ENCODE peak calls at places on chromosomes 1 and 21, in eight cellular contexts. One of them, this sample, is unnamed.

GRCh38 chr1:87115317-87115885 is 201.0 kb downstream of the HS2ST1 start:
- DNase-seq in IMR-90: peak; percentile 85
- DNase-seq in spleen: no peak
- DNase-seq in K562: no peak
- DNase-seq in H54: peak; percentile 67
- DNase-seq in uterus: no peak
- DNase-seq in HepG2: no peak
- DNase-seq in GM12891: no peak
- DNase-seq in this sample: peak; percentile 64

GRCh38 chr21:35190201-35190701 is 141.1 kb upstream of the RUNX1 start:
- DNase-seq in spleen: no peak
- DNase-seq in IMR-90: peak; percentile 21
- DNase-seq in uterus: no peak
- DNase-seq in GM12891: no peak
- DNase-seq in HepG2: no peak
- DNase-seq in K562: no peak
- DNase-seq in H54: no peak
- DNase-seq in this sample: no peak

GRCh38 chr1:224375059-224375458 is 18.4 kb downstream of the CNIH4 start:
- DNase-seq in GM12891: no peak
- DNase-seq in spleen: no peak
- DNase-seq in HepG2: no peak
- DNase-seq in K562: no peak
- DNase-seq in H54: no peak
- DNase-seq in IMR-90: no peak
- DNase-seq in uterus: no peak
- DNase-seq in this sample: no peak

GRCh38 chr1:54312874-54313316 is 93.3 kb downstream of the SSBP3 start:
- DNase-seq in HepG2: peak; percentile 33
- DNase-seq in K562: no peak
- DNase-seq in spleen: no peak
- DNase-seq in IMR-90: peak; percentile 77
- DNase-seq in GM12891: no peak
- DNase-seq in H54: peak; percentile 29
- DNase-seq in uterus: peak; percentile 77
- DNase-seq in this sample: no peak

GRCh38 chr1:187876775-187877174 is 1048.0 kb downstream of the PLA2G4A start:
- DNase-seq in spleen: no peak
- DNase-seq in H54: no peak
- DNase-seq in HepG2: no peak
- DNase-seq in K562: no peak
- DNase-seq in GM12891: no peak
- DNase-seq in uterus: no peak
- DNase-seq in IMR-90: no peak
- DNase-seq in this sample: no peak

GRCh38 chr1:245500546-245500945 is 345.8 kb downstream of the KIF26B start:
- DNase-seq in K562: no peak
- DNase-seq in HepG2: no peak
- DNase-seq in H54: no peak
- DNase-seq in spleen: no peak
- DNase-seq in IMR-90: peak; percentile 66
- DNase-seq in GM12891: no peak
- DNase-seq in uterus: no peak
- DNase-seq in this sample: no peak

GRCh38 chr1:91245437-91245836 is 159.2 kb downstream of the HFM1 start:
- DNase-seq in spleen: no peak
- DNase-seq in IMR-90: no peak
- DNase-seq in uterus: no peak
- DNase-seq in HepG2: no peak
- DNase-seq in H54: no peak
- DNase-seq in GM12891: no peak
- DNase-seq in K562: no peak
- DNase-seq in this sample: no peak

GRCh38 chr1:65467536-65467935 is 47.1 kb downstream of the LEPR start:
- DNase-seq in spleen: no peak
- DNase-seq in GM12891: no peak
- DNase-seq in uterus: no peak
- DNase-seq in IMR-90: peak; percentile 58
- DNase-seq in HepG2: peak; percentile 95
- DNase-seq in H54: no peak
- DNase-seq in K562: peak; percentile 59
- DNase-seq in this sample: peak; percentile 91

GRCh38 chr1:15116966-15117365 is 36.6 kb upstream of the TMEM51 start:
- DNase-seq in IMR-90: no peak
- DNase-seq in spleen: no peak
- DNase-seq in GM12891: no peak
- DNase-seq in HepG2: no peak
- DNase-seq in H54: no peak
- DNase-seq in K562: no peak
- DNase-seq in uterus: no peak
- DNase-seq in this sample: no peak

GRCh38 chr1:15114884-15115283 is 38.7 kb upstream of the TMEM51 start:
- DNase-seq in H54: no peak
- DNase-seq in HepG2: no peak
- DNase-seq in IMR-90: no peak
- DNase-seq in uterus: no peak
- DNase-seq in GM12891: no peak
- DNase-seq in spleen: no peak
- DNase-seq in K562: no peak
- DNase-seq in this sample: no peak

GRCh38 chr1:15117671-15118325 is 35.7 kb upstream of the TMEM51 start:
- DNase-seq in HepG2: no peak
- DNase-seq in uterus: no peak
- DNase-seq in spleen: no peak
- DNase-seq in IMR-90: no peak
- DNase-seq in H54: no peak
- DNase-seq in K562: no peak
- DNase-seq in GM12891: no peak
- DNase-seq in this sample: no peak

GRCh38 chr1:15118579-15118978 is 35.0 kb upstream of the TMEM51 start:
- DNase-seq in HepG2: no peak
- DNase-seq in uterus: no peak
- DNase-seq in spleen: no peak
- DNase-seq in H54: no peak
- DNase-seq in IMR-90: no peak
- DNase-seq in GM12891: no peak
- DNase-seq in K562: no peak
- DNase-seq in this sample: no peak

DNA sequence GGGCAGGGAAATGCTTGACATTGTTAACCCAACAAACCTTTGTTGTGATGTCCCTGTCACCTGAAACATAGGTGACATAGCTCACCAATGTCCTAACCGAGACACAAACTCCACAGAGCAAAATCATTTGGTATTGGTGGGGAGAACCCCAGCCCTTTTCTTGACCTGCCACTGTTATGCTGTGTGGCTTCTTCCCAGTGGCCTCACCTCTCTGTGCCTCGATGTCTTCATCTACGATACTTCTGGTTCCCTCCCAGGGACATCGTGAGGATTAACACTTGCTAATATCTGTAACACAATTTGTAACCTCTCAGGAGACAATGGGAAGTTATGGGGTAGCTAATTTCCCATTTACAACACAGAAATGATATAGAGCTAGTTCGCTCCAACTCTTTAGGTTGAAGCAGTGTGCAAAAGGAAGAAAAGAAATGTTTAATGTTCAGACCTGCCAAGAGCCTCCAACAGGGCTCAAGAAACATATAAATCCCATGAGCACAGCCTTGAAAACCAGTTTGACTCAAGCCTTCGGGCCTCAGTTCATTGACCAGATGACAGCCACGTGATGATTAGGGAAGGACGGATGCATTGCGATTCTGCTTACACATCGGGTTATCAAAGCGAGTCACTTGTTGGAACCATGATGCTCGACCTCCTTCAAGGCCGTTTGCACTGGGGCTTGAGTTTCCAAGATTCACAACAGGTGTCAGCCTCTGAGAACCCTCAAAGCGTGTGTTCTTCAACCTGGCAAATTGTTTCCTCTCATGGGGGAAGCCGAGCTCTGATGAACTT is 37.8 kb upstream of the TMEM51 start:
- DNase-seq in GM12891: no peak
- DNase-seq in IMR-90: no peak
- DNase-seq in HepG2: no peak
- DNase-seq in H54: no peak
- DNase-seq in uterus: no peak
- DNase-seq in K562: no peak
- DNase-seq in spleen: no peak
- DNase-seq in this sample: no peak
- TF ChIP-seq POLR2A in GM12891: no peak
- TF ChIP-seq POLR2A in IMR-90: no peak
- TF ChIP-seq POLR2A in HepG2: no peak
- TF ChIP-seq POLR2A in H54: no peak
- TF ChIP-seq POLR2A in uterus: no peak
- TF ChIP-seq POLR2A in K562: no peak
- TF ChIP-seq POLR2A in spleen: no peak
- TF ChIP-seq POLR2A in this sample: no peak

GRCh38 chr1:46039571-46040052 is 92.8 kb downstream of the PIK3R3 start:
- DNase-seq in uterus: no peak
- DNase-seq in IMR-90: peak; percentile 48
- DNase-seq in H54: no peak
- DNase-seq in GM12891: no peak
- DNase-seq in spleen: no peak
- DNase-seq in HepG2: no peak
- DNase-seq in K562: no peak
- DNase-seq in this sample: no peak

GRCh38 chr1:46034601-46035516 is 97.6 kb downstream of the PIK3R3 start:
- DNase-seq in HepG2: no peak
- DNase-seq in IMR-90: no peak
- DNase-seq in K562: no peak
- DNase-seq in uterus: no peak
- DNase-seq in spleen: no peak
- DNase-seq in H54: no peak
- DNase-seq in GM12891: no peak
- DNase-seq in this sample: no peak

GRCh38 chr1:46036894-46037596 is 95.4 kb downstream of the PIK3R3 start:
- DNase-seq in H54: peak; percentile 70
- DNase-seq in HepG2: peak; percentile 55
- DNase-seq in GM12891: peak; percentile 71
- DNase-seq in spleen: peak; percentile 95
- DNase-seq in uterus: peak; percentile 83
- DNase-seq in IMR-90: peak; percentile 77
- DNase-seq in K562: peak; percentile 87
- DNase-seq in this sample: peak; percentile 80

GRCh38 chr1:46041551-46041950 is 90.9 kb downstream of the PIK3R3 start:
- DNase-seq in GM12891: no peak
- DNase-seq in HepG2: no peak
- DNase-seq in IMR-90: no peak
- DNase-seq in K562: no peak
- DNase-seq in H54: no peak
- DNase-seq in uterus: no peak
- DNase-seq in spleen: no peak
- DNase-seq in this sample: no peak

DNA sequence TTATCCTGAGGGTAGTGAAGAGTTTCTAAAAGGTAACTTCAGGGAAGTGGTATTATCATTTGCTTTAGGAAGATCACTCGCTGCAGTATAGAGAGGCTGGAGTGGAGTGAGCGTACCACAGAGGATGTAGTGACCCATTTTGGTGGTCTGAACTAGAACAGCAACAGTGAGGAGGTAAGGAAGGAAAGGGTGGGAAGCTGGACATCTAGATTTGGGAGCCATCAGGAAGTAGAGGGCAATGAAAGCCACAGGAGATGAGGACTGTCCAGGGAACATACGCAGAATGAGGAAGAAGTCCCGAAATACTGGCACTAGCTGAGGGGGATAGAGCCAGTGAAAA is 94.9 kb downstream of the PIK3R3 start:
- DNase-seq in K562: no peak
- DNase-seq in spleen: no peak
- DNase-seq in IMR-90: no peak
- DNase-seq in H54: no peak
- DNase-seq in HepG2: no peak
- DNase-seq in GM12891: no peak
- DNase-seq in uterus: no peak
- DNase-seq in this sample: no peak
- TF ChIP-seq POLR2A in K562: peak; percentile 71
- TF ChIP-seq POLR2A in spleen: no peak
- TF ChIP-seq POLR2A in IMR-90: no peak
- TF ChIP-seq POLR2A in H54: no peak
- TF ChIP-seq POLR2A in HepG2: no peak
- TF ChIP-seq POLR2A in GM12891: peak; percentile 66
- TF ChIP-seq POLR2A in uterus: no peak
- TF ChIP-seq POLR2A in this sample: no peak

DNA sequence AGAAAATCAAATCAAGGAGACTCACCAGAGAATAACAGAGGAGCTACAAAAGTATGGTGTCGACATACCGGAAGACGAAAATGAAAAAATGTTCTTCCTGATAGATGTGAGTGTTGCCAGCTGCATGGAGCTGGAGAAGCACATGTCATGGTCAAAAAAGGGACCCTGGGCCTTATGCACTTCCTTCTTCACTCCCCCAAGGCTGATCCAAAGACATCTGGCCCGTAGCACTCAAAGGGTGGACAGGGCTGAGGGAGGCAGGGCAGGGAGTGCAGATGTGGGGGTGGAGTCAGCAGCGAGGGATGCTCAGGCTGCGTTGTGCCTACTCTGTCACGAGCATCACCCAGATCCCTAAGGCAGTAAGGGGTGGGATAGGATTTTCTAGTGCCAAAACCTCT is 19.4 kb downstream of the MX1 start:
- DNase-seq in GM12891: no peak
- DNase-seq in HepG2: no peak
- DNase-seq in IMR-90: no peak
- DNase-seq in H54: no peak
- DNase-seq in uterus: no peak
- DNase-seq in spleen: peak; percentile 69
- DNase-seq in K562: no peak
- DNase-seq in this sample: no peak
- TF ChIP-seq POLR2A in GM12891: no peak
- TF ChIP-seq POLR2A in HepG2: no peak
- TF ChIP-seq POLR2A in IMR-90: no peak
- TF ChIP-seq POLR2A in H54: no peak
- TF ChIP-seq POLR2A in uterus: no peak
- TF ChIP-seq POLR2A in spleen: no peak
- TF ChIP-seq POLR2A in K562: no peak
- TF ChIP-seq POLR2A in this sample: no peak

GRCh38 chr1:30719406-30720270 is 3.7 kb downstream of the MATN1 start:
- DNase-seq in H54: peak; percentile 64
- DNase-seq in GM12891: no peak
- DNase-seq in K562: no peak
- DNase-seq in HepG2: no peak
- DNase-seq in IMR-90: peak; percentile 50
- DNase-seq in uterus: no peak
- DNase-seq in spleen: no peak
- DNase-seq in this sample: no peak

GRCh38 chr1:30718091-30718635 is 5.2 kb downstream of the MATN1 start:
- DNase-seq in K562: peak; percentile 98
- DNase-seq in spleen: peak; percentile 100
- DNase-seq in GM12891: peak; percentile 91
- DNase-seq in HepG2: peak; percentile 84
- DNase-seq in H54: peak; percentile 86
- DNase-seq in uterus: peak; percentile 99
- DNase-seq in IMR-90: peak; percentile 94
- DNase-seq in this sample: peak; percentile 100

GRCh38 chr1:30720271-30721223 is 2.8 kb downstream of the MATN1 start:
- DNase-seq in HepG2: no peak
- DNase-seq in uterus: no peak
- DNase-seq in H54: no peak
- DNase-seq in GM12891: no peak
- DNase-seq in spleen: no peak
- DNase-seq in IMR-90: no peak
- DNase-seq in K562: no peak
- DNase-seq in this sample: no peak

GRCh38 chr1:30716646-30717045 is 6.7 kb downstream of the MATN1 start:
- DNase-seq in H54: no peak
- DNase-seq in GM12891: no peak
- DNase-seq in spleen: peak; percentile 86
- DNase-seq in K562: no peak
- DNase-seq in uterus: no peak
- DNase-seq in IMR-90: no peak
- DNase-seq in HepG2: no peak
- DNase-seq in this sample: no peak

GRCh38 chr1:30718636-30719405 is 4.6 kb downstream of the MATN1 start:
- DNase-seq in spleen: peak; percentile 97
- DNase-seq in H54: peak; percentile 90
- DNase-seq in GM12891: peak; percentile 85
- DNase-seq in HepG2: peak; percentile 84
- DNase-seq in K562: peak; percentile 81
- DNase-seq in uterus: peak; percentile 86
- DNase-seq in IMR-90: peak; percentile 98
- DNase-seq in this sample: peak; percentile 90
- TF ChIP-seq POLR2A in spleen: peak; percentile 53
- TF ChIP-seq POLR2A in H54: peak; percentile 83
- TF ChIP-seq POLR2A in GM12891: peak; percentile 61
- TF ChIP-seq POLR2A in HepG2: peak; percentile 75
- TF ChIP-seq POLR2A in K562: peak; percentile 95
- TF ChIP-seq POLR2A in uterus: peak; percentile 98
- TF ChIP-seq POLR2A in IMR-90: peak; percentile 73
- TF ChIP-seq POLR2A in this sample: peak; percentile 80

This sample was measured in erythroblast.